ENCODE peak calls at places on chromosomes 6 and 20, in nine cellular contexts. U is GM12864, W is tibial artery, J is fibroblast of lung, G is brain microvascular endothelial cell, M is cardiac fibroblast, D is spleen, Y is LNCaP clone FGC, P is endothelial cell of umbilical vein. Z is an unnamed sample.

GRCh38 chr6:138997136-138997535 is 9.1 kb upstream of the REPS1 start:
- DNase-seq in U (no peak), W (no peak), J (no peak), G (no peak), M (no peak), D (no peak), Y (no peak), P (no peak), Z (no peak)

GRCh38 chr6:134446228-134446848 is 128.4 kb upstream of the SGK1 start:
- DNase-seq in U (no peak), W (no peak), J (peak; percentile 74), G (no peak), M (peak; percentile 68), D (no peak), Y (no peak), P (no peak), Z (peak; percentile 70)

GRCh38 chr20:43409041-43409913 is 48.4 kb upstream of the SRSF6 start:
- DNase-seq in U (no peak), W (no peak), J (peak; percentile 59), G (peak; percentile 36), M (peak; percentile 72), D (no peak), Y (peak; percentile 14), P (peak; percentile 38), Z (peak; percentile 53)

GRCh38 chr6:129498950-129499870 is 210.8 kb downstream of the ARHGAP18 start:
- DNase-seq in U (no peak), W (no peak), J (peak; percentile 81), G (peak; percentile 29), M (peak; percentile 70), D (no peak), Y (no peak), P (peak; percentile 73), Z (peak; percentile 80)

GRCh38 chr6:113018351-113019151 is 671.4 kb downstream of the RFPL4B start:
- DNase-seq in U (no peak), W (peak; percentile 63), J (peak; percentile 76), G (peak; percentile 79), M (peak; percentile 92), D (no peak), Y (no peak), P (peak; percentile 96), Z (peak; percentile 93)

GRCh38 chr6:88734544-88734943 is 228.9 kb downstream of the RNGTT start:
- DNase-seq in U (no peak), W (no peak), J (no peak), G (no peak), M (no peak), D (no peak), Y (no peak), P (no peak), Z (no peak)

GRCh38 chr6:51495016-51495805 is 592.2 kb downstream of the PKHD1 start:
- DNase-seq in U (no peak), W (no peak), J (no peak), G (no peak), M (no peak), D (no peak), Y (no peak), P (no peak), Z (no peak)

GRCh38 chr6:63441266-63441956 is 121.6 kb upstream of the LGSN start:
- DNase-seq in U (no peak), W (no peak), J (no peak), G (no peak), M (no peak), D (no peak), Y (no peak), P (no peak), Z (no peak)

DNA sequence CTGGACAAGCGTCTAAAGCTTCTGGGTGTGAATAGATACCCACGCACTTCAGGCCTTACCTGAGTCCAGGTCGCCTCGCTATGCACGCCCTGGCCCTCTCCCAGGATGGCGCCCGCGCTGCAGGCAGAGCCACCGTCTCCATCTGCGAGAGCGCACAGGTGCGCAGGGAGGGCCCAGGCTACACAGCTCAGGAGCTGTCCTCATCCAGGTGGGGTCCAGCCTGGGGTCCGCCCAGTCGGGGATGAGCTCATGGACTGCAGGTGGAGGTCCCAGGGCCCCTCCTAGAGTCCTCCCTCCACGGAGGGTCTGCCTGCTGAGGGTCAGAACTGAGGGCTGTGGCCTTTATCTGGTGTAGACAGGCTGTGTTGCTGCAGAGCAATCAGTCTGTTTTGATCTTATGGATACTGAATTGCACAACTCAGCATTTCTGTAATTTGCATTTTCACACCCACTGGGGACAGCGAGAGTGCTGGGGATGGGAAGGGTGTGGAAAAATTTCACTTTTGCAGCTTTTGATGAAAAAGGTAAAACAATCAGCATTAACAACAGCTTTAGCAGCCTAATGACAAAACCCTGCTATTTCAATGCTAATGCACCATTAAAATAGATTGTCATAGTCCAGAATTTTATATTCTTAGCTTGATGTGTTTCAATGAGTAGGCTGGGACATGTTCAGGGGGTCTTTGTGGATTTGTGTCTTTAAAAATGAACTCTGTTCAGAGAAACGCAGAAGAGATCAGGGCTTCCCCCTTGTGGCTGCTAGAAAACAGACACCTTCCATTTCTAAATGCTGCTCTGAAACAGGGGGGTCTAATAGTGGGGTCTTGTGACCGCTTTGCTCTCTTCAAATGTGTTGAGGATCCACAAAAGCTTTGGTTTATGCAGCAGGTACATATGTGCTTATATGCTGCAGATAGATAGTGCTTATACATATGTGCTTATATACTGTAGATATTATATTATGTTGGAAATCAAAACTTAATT is 77.8 kb upstream of the PHACTR3 start:
- DNase-seq in U (no peak), W (no peak), J (no peak), G (no peak), M (no peak), D (no peak), Y (no peak), P (no peak), Z (no peak)
- TF ChIP-seq CTCF in U (peak; percentile 36), W (no peak), J (peak; percentile 21), G (peak; percentile 55), M (peak; percentile 30), D (no peak), Y (peak; percentile 15), P (peak; percentile 33), Z (no peak)

DNA sequence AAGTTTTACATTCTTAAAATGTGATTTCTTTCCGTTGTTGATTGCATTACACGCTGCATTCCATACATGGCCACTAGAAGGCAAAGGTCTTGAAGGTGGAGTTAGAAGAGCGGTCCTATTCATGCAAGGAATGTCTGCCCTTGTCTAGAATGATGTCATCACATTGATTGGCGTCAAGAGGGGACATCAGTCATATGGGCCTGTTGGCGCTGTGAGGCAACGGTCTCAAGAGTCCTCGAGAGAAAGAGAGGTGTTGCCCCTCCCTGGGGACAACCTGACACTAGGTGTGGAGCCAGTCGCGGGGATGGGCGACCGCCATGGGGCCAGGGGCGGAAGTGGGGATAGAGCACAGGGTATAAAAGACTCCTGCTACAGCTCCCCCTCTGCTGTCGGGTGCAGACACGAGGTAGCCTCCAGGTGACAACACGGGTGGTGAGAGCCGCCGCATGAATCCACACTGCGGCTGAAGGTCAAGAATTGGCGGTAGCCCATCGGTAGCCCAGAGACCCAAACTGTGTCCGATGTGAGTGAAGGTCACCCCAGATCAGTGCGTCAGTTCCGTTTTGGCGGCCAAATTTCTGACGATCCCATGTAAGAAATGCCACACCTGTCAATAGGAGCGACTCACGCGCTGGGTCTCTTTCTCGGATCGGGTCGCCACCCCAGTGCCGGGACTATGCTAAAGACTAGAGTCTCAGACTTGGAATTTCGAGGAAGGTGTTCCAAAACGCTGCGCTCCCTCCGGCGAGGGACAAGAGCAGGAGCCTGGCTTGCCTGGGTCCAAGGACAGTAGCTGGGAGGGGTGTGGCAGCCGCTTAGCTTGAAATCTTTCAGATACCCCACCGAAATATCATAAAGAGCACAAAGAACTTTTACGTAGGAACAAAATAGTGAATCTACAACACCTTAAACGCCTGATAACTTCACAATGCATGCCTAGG is 93.2 kb upstream of the ZNF184 start:
- DNase-seq in U (no peak), W (no peak), J (no peak), G (no peak), M (no peak), D (no peak), Y (no peak), P (no peak), Z (no peak)
- H3K4me3 ChIP-seq in U (peak overlapping the region; percentile 11), W (no peak overlapping the region), J (no peak overlapping the region), G (no peak overlapping the region), M (no peak overlapping the region), D (no peak overlapping the region), Y (no peak overlapping the region), P (no peak overlapping the region), Z (no peak overlapping the region)

GRCh38 chr20:2397091-2397490 is 16.4 kb downstream of the TGM6 start:
- DNase-seq in U (no peak), W (no peak), J (no peak), G (no peak), M (no peak), D (no peak), Y (no peak), P (no peak), Z (no peak)

GRCh38 chr20:2396241-2396814 is 15.6 kb downstream of the TGM6 start:
- DNase-seq in U (no peak), W (no peak), J (no peak), G (no peak), M (no peak), D (no peak), Y (no peak), P (no peak), Z (no peak)

GRCh38 chr20:2398453-2398852 is 17.8 kb downstream of the TGM6 start:
- DNase-seq in U (no peak), W (no peak), J (no peak), G (no peak), M (no peak), D (no peak), Y (no peak), P (no peak), Z (no peak)

GRCh38 chr20:2399390-2399789 is 18.7 kb downstream of the TGM6 start:
- DNase-seq in U (no peak), W (no peak), J (no peak), G (no peak), M (no peak), D (no peak), Y (no peak), P (no peak), Z (no peak)

DNA sequence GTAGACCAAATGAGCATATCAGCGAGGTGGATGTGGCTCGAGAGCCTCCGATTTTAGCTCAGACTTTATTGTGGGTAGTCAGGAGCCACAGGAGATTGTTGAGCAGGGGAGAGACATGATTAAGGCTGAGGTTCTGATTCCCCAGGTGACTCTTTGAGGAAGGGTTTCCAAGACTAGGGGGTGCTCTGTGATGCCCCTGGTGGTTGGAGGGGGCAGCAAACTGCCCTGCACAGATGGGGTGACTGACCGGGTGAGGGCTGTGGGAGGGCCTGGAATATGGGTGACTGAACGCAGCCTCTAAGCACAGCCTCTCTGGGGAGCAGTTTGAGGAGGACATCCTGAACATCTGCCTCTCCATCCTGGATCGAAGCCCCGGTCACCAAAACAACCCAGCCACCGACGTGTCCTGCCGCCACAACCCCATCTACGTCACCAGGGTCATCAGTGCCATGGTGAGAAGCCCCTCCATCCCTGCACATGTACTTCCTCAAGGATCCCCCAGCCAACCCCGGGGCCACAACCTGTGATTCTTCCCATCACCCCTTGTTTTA is 17.0 kb downstream of the TGM6 start:
- DNase-seq in U (no peak), W (no peak), J (no peak), G (no peak), M (no peak), D (no peak), Y (no peak), P (no peak), Z (no peak)
- TF ChIP-seq CTCF in U (peak; percentile 35), W (no peak), J (no peak), G (no peak), M (no peak), D (no peak), Y (no peak), P (no peak), Z (no peak)

GRCh38 chr6:14110001-14110818 is 7.4 kb upstream of the CD83 start:
- DNase-seq in U (peak; percentile 69), W (no peak), J (no peak), G (no peak), M (no peak), D (no peak), Y (no peak), P (no peak), Z (no peak)

GRCh38 chr6:14107000-14107399 is 10.6 kb upstream of the CD83 start:
- DNase-seq in U (no peak), W (no peak), J (no peak), G (no peak), M (no peak), D (no peak), Y (no peak), P (no peak), Z (no peak)

GRCh38 chr6:14105547-14105946 is 12.0 kb upstream of the CD83 start:
- DNase-seq in U (no peak), W (no peak), J (no peak), G (no peak), M (no peak), D (no peak), Y (no peak), P (no peak), Z (no peak)

GRCh38 chr6:14108571-14109410 is 8.8 kb upstream of the CD83 start:
- DNase-seq in U (peak; percentile 77), W (peak; percentile 70), J (no peak), G (no peak), M (no peak), D (peak; percentile 85), Y (no peak), P (no peak), Z (no peak)

GRCh38 chr6:14109411-14109826 is 8.2 kb upstream of the CD83 start:
- DNase-seq in U (no peak), W (no peak), J (no peak), G (no peak), M (no peak), D (no peak), Y (no peak), P (no peak), Z (no peak)
- H3K4me3 ChIP-seq in U (no peak overlapping the region), W (no peak overlapping the region), J (no peak overlapping the region), G (no peak overlapping the region), M (no peak overlapping the region), D (no peak overlapping the region), Y (no peak overlapping the region), P (no peak overlapping the region), Z (no peak overlapping the region)

Z was measured in fibroblast of mammary gland.